ENCODE peak calls at places on chromosome 5, in nine cellular contexts. One of them, this sample, is unnamed.

GRCh38 chr5:158121678-158122077 is 262.7 kb upstream of the CLINT1 start:
- DNase-seq in fibroblast of gingiva: no peak
- DNase-seq in ELF-1: no peak
- DNase-seq in CD4-positive, alpha-beta T cell: no peak
- DNase-seq in mesothelial cell of epicardium: no peak
- DNase-seq in stimulated activated CD4-positive, alpha-beta T cell treated with anti-CD3 and anti-CD28 coated beads, Interleukin-15, amount 100 ng/mL, for 1 hour: no peak
- DNase-seq in M059J: no peak
- DNase-seq in occipital lobe: no peak
- DNase-seq in Caki2: no peak
- DNase-seq in this sample: no peak

GRCh38 chr5:37717613-37718431 is 122.0 kb downstream of the GDNF start:
- DNase-seq in CD4-positive, alpha-beta T cell: no peak
- DNase-seq in ELF-1: no peak
- DNase-seq in M059J: peak; percentile 87
- DNase-seq in Caki2: peak; percentile 77
- DNase-seq in mesothelial cell of epicardium: peak; percentile 78
- DNase-seq in occipital lobe: no peak
- DNase-seq in stimulated activated CD4-positive, alpha-beta T cell treated with anti-CD3 and anti-CD28 coated beads, Interleukin-15, amount 100 ng/mL, for 1 hour: no peak
- DNase-seq in fibroblast of gingiva: peak; percentile 44
- DNase-seq in this sample: peak; percentile 93

GRCh38 chr5:82719368-82719767 is 357.8 kb downstream of the TMEM167A start:
- DNase-seq in M059J: peak; percentile 10
- DNase-seq in occipital lobe: no peak
- DNase-seq in CD4-positive, alpha-beta T cell: no peak
- DNase-seq in fibroblast of gingiva: no peak
- DNase-seq in Caki2: no peak
- DNase-seq in mesothelial cell of epicardium: no peak
- DNase-seq in stimulated activated CD4-positive, alpha-beta T cell treated with anti-CD3 and anti-CD28 coated beads, Interleukin-15, amount 100 ng/mL, for 1 hour: no peak
- DNase-seq in ELF-1: no peak
- DNase-seq in this sample: peak; percentile 3

GRCh38 chr5:20972419-20972925 is 984.5 kb upstream of the CDH18 start:
- DNase-seq in mesothelial cell of epicardium: peak; percentile 38
- DNase-seq in CD4-positive, alpha-beta T cell: no peak
- DNase-seq in occipital lobe: peak; percentile 5
- DNase-seq in ELF-1: peak; percentile 58
- DNase-seq in fibroblast of gingiva: peak; percentile 35
- DNase-seq in Caki2: peak; percentile 71
- DNase-seq in stimulated activated CD4-positive, alpha-beta T cell treated with anti-CD3 and anti-CD28 coated beads, Interleukin-15, amount 100 ng/mL, for 1 hour: no peak
- DNase-seq in M059J: peak; percentile 75
- DNase-seq in this sample: peak; percentile 79

GRCh38 chr5:42595597-42595996 is 161.0 kb upstream of the CCDC152 start:
- DNase-seq in mesothelial cell of epicardium: no peak
- DNase-seq in occipital lobe: no peak
- DNase-seq in CD4-positive, alpha-beta T cell: no peak
- DNase-seq in fibroblast of gingiva: no peak
- DNase-seq in ELF-1: no peak
- DNase-seq in Caki2: no peak
- DNase-seq in M059J: no peak
- DNase-seq in stimulated activated CD4-positive, alpha-beta T cell treated with anti-CD3 and anti-CD28 coated beads, Interleukin-15, amount 100 ng/mL, for 1 hour: no peak
- DNase-seq in this sample: no peak

GRCh38 chr5:124261133-124261532 is 485.3 kb downstream of the ZNF608 start:
- DNase-seq in Caki2: no peak
- DNase-seq in CD4-positive, alpha-beta T cell: no peak
- DNase-seq in occipital lobe: no peak
- DNase-seq in stimulated activated CD4-positive, alpha-beta T cell treated with anti-CD3 and anti-CD28 coated beads, Interleukin-15, amount 100 ng/mL, for 1 hour: no peak
- DNase-seq in mesothelial cell of epicardium: no peak
- DNase-seq in M059J: no peak
- DNase-seq in ELF-1: no peak
- DNase-seq in fibroblast of gingiva: no peak
- DNase-seq in this sample: no peak

GRCh38 chr5:157651623-157652376 is 438 bp downstream of the SOX30 start:
- DNase-seq in mesothelial cell of epicardium: no peak
- DNase-seq in fibroblast of gingiva: peak; percentile 10
- DNase-seq in occipital lobe: no peak
- DNase-seq in CD4-positive, alpha-beta T cell: peak; percentile 74
- DNase-seq in Caki2: no peak
- DNase-seq in ELF-1: peak; percentile 94
- DNase-seq in M059J: no peak
- DNase-seq in stimulated activated CD4-positive, alpha-beta T cell treated with anti-CD3 and anti-CD28 coated beads, Interleukin-15, amount 100 ng/mL, for 1 hour: peak; percentile 67
- DNase-seq in this sample: no peak

GRCh38 chr5:132265336-132266030 is 8.0 kb downstream of the PDLIM4 start:
- DNase-seq in stimulated activated CD4-positive, alpha-beta T cell treated with anti-CD3 and anti-CD28 coated beads, Interleukin-15, amount 100 ng/mL, for 1 hour: no peak
- DNase-seq in ELF-1: peak; percentile 87
- DNase-seq in occipital lobe: no peak
- DNase-seq in M059J: peak; percentile 97
- DNase-seq in mesothelial cell of epicardium: peak; percentile 67
- DNase-seq in CD4-positive, alpha-beta T cell: no peak
- DNase-seq in fibroblast of gingiva: peak; percentile 93
- DNase-seq in Caki2: peak; percentile 90
- DNase-seq in this sample: peak; percentile 92

GRCh38 chr5:96244696-96245095 is 188.4 kb downstream of the PCSK1 start:
- DNase-seq in mesothelial cell of epicardium: no peak
- DNase-seq in ELF-1: no peak
- DNase-seq in fibroblast of gingiva: no peak
- DNase-seq in stimulated activated CD4-positive, alpha-beta T cell treated with anti-CD3 and anti-CD28 coated beads, Interleukin-15, amount 100 ng/mL, for 1 hour: no peak
- DNase-seq in occipital lobe: no peak
- DNase-seq in CD4-positive, alpha-beta T cell: no peak
- DNase-seq in M059J: peak; percentile 48
- DNase-seq in Caki2: no peak
- DNase-seq in this sample: no peak

GRCh38 chr5:163619951-163620350 is 114.5 kb downstream of the MAT2B start:
- DNase-seq in Caki2: no peak
- DNase-seq in mesothelial cell of epicardium: no peak
- DNase-seq in ELF-1: no peak
- DNase-seq in occipital lobe: no peak
- DNase-seq in stimulated activated CD4-positive, alpha-beta T cell treated with anti-CD3 and anti-CD28 coated beads, Interleukin-15, amount 100 ng/mL, for 1 hour: no peak
- DNase-seq in CD4-positive, alpha-beta T cell: no peak
- DNase-seq in fibroblast of gingiva: no peak
- DNase-seq in M059J: no peak
- DNase-seq in this sample: no peak

GRCh38 chr5:32713396-32714381 is 2.6 kb downstream of the NPR3 start:
- DNase-seq in fibroblast of gingiva: peak; percentile 65
- DNase-seq in mesothelial cell of epicardium: peak; percentile 45
- DNase-seq in Caki2: no peak
- DNase-seq in ELF-1: peak; percentile 79
- DNase-seq in stimulated activated CD4-positive, alpha-beta T cell treated with anti-CD3 and anti-CD28 coated beads, Interleukin-15, amount 100 ng/mL, for 1 hour: no peak
- DNase-seq in occipital lobe: no peak
- DNase-seq in M059J: peak; percentile 54
- DNase-seq in CD4-positive, alpha-beta T cell: no peak
- DNase-seq in this sample: peak; percentile 91

GRCh38 chr5:138829341-138829740 is 45.8 kb downstream of the LRRTM2 start:
- DNase-seq in ELF-1: no peak
- DNase-seq in occipital lobe: no peak
- DNase-seq in CD4-positive, alpha-beta T cell: no peak
- DNase-seq in Caki2: no peak
- DNase-seq in mesothelial cell of epicardium: no peak
- DNase-seq in M059J: peak; percentile 23
- DNase-seq in stimulated activated CD4-positive, alpha-beta T cell treated with anti-CD3 and anti-CD28 coated beads, Interleukin-15, amount 100 ng/mL, for 1 hour: no peak
- DNase-seq in fibroblast of gingiva: no peak
- DNase-seq in this sample: no peak

GRCh38 chr5:24351285-24351684 is 293.5 kb downstream of the CDH10 start:
- DNase-seq in occipital lobe: no peak
- DNase-seq in fibroblast of gingiva: no peak
- DNase-seq in M059J: no peak
- DNase-seq in CD4-positive, alpha-beta T cell: no peak
- DNase-seq in stimulated activated CD4-positive, alpha-beta T cell treated with anti-CD3 and anti-CD28 coated beads, Interleukin-15, amount 100 ng/mL, for 1 hour: no peak
- DNase-seq in Caki2: no peak
- DNase-seq in ELF-1: no peak
- DNase-seq in mesothelial cell of epicardium: no peak
- DNase-seq in this sample: no peak

GRCh38 chr5:166382031-166382430 is 1909.4 kb upstream of the WWC1 start:
- DNase-seq in mesothelial cell of epicardium: no peak
- DNase-seq in ELF-1: peak; percentile 46
- DNase-seq in fibroblast of gingiva: no peak
- DNase-seq in M059J: no peak
- DNase-seq in CD4-positive, alpha-beta T cell: no peak
- DNase-seq in occipital lobe: no peak
- DNase-seq in Caki2: no peak
- DNase-seq in stimulated activated CD4-positive, alpha-beta T cell treated with anti-CD3 and anti-CD28 coated beads, Interleukin-15, amount 100 ng/mL, for 1 hour: no peak
- DNase-seq in this sample: no peak

GRCh38 chr5:124909734-124910133 is 163.3 kb upstream of the ZNF608 start:
- DNase-seq in CD4-positive, alpha-beta T cell: no peak
- DNase-seq in M059J: no peak
- DNase-seq in mesothelial cell of epicardium: no peak
- DNase-seq in stimulated activated CD4-positive, alpha-beta T cell treated with anti-CD3 and anti-CD28 coated beads, Interleukin-15, amount 100 ng/mL, for 1 hour: no peak
- DNase-seq in fibroblast of gingiva: no peak
- DNase-seq in Caki2: no peak
- DNase-seq in occipital lobe: no peak
- DNase-seq in ELF-1: no peak
- DNase-seq in this sample: no peak

GRCh38 chr5:56050566-56051292 is 56.0 kb upstream of the IL6ST start:
- DNase-seq in mesothelial cell of epicardium: no peak
- DNase-seq in stimulated activated CD4-positive, alpha-beta T cell treated with anti-CD3 and anti-CD28 coated beads, Interleukin-15, amount 100 ng/mL, for 1 hour: no peak
- DNase-seq in ELF-1: no peak
- DNase-seq in Caki2: no peak
- DNase-seq in fibroblast of gingiva: no peak
- DNase-seq in CD4-positive, alpha-beta T cell: no peak
- DNase-seq in M059J: peak; percentile 18
- DNase-seq in occipital lobe: no peak
- DNase-seq in this sample: no peak

GRCh38 chr5:159510282-159510681 is 180.0 kb upstream of the IL12B start:
- DNase-seq in fibroblast of gingiva: peak; percentile 91
- DNase-seq in mesothelial cell of epicardium: peak; percentile 73
- DNase-seq in CD4-positive, alpha-beta T cell: no peak
- DNase-seq in stimulated activated CD4-positive, alpha-beta T cell treated with anti-CD3 and anti-CD28 coated beads, Interleukin-15, amount 100 ng/mL, for 1 hour: no peak
- DNase-seq in M059J: peak; percentile 94
- DNase-seq in ELF-1: peak; percentile 98
- DNase-seq in occipital lobe: no peak
- DNase-seq in Caki2: peak; percentile 26
- DNase-seq in this sample: peak; percentile 83

GRCh38 chr5:91302958-91303357 is 80.2 kb downstream of the ARRDC3 start:
- DNase-seq in Caki2: no peak
- DNase-seq in mesothelial cell of epicardium: no peak
- DNase-seq in M059J: no peak
- DNase-seq in stimulated activated CD4-positive, alpha-beta T cell treated with anti-CD3 and anti-CD28 coated beads, Interleukin-15, amount 100 ng/mL, for 1 hour: no peak
- DNase-seq in fibroblast of gingiva: no peak
- DNase-seq in occipital lobe: no peak
- DNase-seq in CD4-positive, alpha-beta T cell: no peak
- DNase-seq in ELF-1: no peak
- DNase-seq in this sample: no peak

GRCh38 chr5:57953830-57954229 is 471.2 kb upstream of the ACTBL2 start:
- DNase-seq in occipital lobe: no peak
- DNase-seq in Caki2: no peak
- DNase-seq in fibroblast of gingiva: no peak
- DNase-seq in CD4-positive, alpha-beta T cell: no peak
- DNase-seq in mesothelial cell of epicardium: no peak
- DNase-seq in stimulated activated CD4-positive, alpha-beta T cell treated with anti-CD3 and anti-CD28 coated beads, Interleukin-15, amount 100 ng/mL, for 1 hour: no peak
- DNase-seq in ELF-1: no peak
- DNase-seq in M059J: no peak
- DNase-seq in this sample: no peak

GRCh38 chr5:139385061-139385889 is 2.2 kb upstream of the SLC23A1 start:
- DNase-seq in stimulated activated CD4-positive, alpha-beta T cell treated with anti-CD3 and anti-CD28 coated beads, Interleukin-15, amount 100 ng/mL, for 1 hour: no peak
- DNase-seq in occipital lobe: no peak
- DNase-seq in M059J: peak; percentile 37
- DNase-seq in CD4-positive, alpha-beta T cell: no peak
- DNase-seq in ELF-1: no peak
- DNase-seq in fibroblast of gingiva: no peak
- DNase-seq in mesothelial cell of epicardium: no peak
- DNase-seq in Caki2: no peak
- DNase-seq in this sample: no peak

GRCh38 chr5:80885698-80886000 is 74.5 kb upstream of the RASGRF2 start:
- DNase-seq in stimulated activated CD4-positive, alpha-beta T cell treated with anti-CD3 and anti-CD28 coated beads, Interleukin-15, amount 100 ng/mL, for 1 hour: no peak
- DNase-seq in CD4-positive, alpha-beta T cell: no peak
- DNase-seq in mesothelial cell of epicardium: no peak
- DNase-seq in Caki2: no peak
- DNase-seq in fibroblast of gingiva: peak; percentile 2
- DNase-seq in occipital lobe: no peak
- DNase-seq in ELF-1: no peak
- DNase-seq in M059J: no peak
- DNase-seq in this sample: no peak

GRCh38 chr5:167549763-167550162 is 741.7 kb upstream of the WWC1 start:
- DNase-seq in stimulated activated CD4-positive, alpha-beta T cell treated with anti-CD3 and anti-CD28 coated beads, Interleukin-15, amount 100 ng/mL, for 1 hour: no peak
- DNase-seq in fibroblast of gingiva: no peak
- DNase-seq in CD4-positive, alpha-beta T cell: no peak
- DNase-seq in M059J: no peak
- DNase-seq in mesothelial cell of epicardium: no peak
- DNase-seq in Caki2: no peak
- DNase-seq in ELF-1: no peak
- DNase-seq in occipital lobe: no peak
- DNase-seq in this sample: no peak

GRCh38 chr5:163696270-163696887 is 191.0 kb downstream of the MAT2B start:
- DNase-seq in fibroblast of gingiva: peak; percentile 43
- DNase-seq in occipital lobe: peak; percentile 23
- DNase-seq in CD4-positive, alpha-beta T cell: no peak
- DNase-seq in stimulated activated CD4-positive, alpha-beta T cell treated with anti-CD3 and anti-CD28 coated beads, Interleukin-15, amount 100 ng/mL, for 1 hour: no peak
- DNase-seq in mesothelial cell of epicardium: peak; percentile 41
- DNase-seq in M059J: peak; percentile 77
- DNase-seq in Caki2: peak; percentile 48
- DNase-seq in ELF-1: peak; percentile 77
- DNase-seq in this sample: peak; percentile 64

GRCh38 chr5:123089971-123090640 is 1.1 kb downstream of the PRDM6 start:
- DNase-seq in fibroblast of gingiva: peak; percentile 21
- DNase-seq in occipital lobe: no peak
- DNase-seq in M059J: peak; percentile 45
- DNase-seq in stimulated activated CD4-positive, alpha-beta T cell treated with anti-CD3 and anti-CD28 coated beads, Interleukin-15, amount 100 ng/mL, for 1 hour: no peak
- DNase-seq in Caki2: peak; percentile 44
- DNase-seq in ELF-1: peak; percentile 58
- DNase-seq in CD4-positive, alpha-beta T cell: no peak
- DNase-seq in mesothelial cell of epicardium: peak; percentile 67
- DNase-seq in this sample: no peak

GRCh38 chr5:154401355-154401754 is 44.4 kb upstream of the SAP30L start:
- DNase-seq in Caki2: no peak
- DNase-seq in ELF-1: no peak
- DNase-seq in stimulated activated CD4-positive, alpha-beta T cell treated with anti-CD3 and anti-CD28 coated beads, Interleukin-15, amount 100 ng/mL, for 1 hour: no peak
- DNase-seq in fibroblast of gingiva: no peak
- DNase-seq in mesothelial cell of epicardium: no peak
- DNase-seq in CD4-positive, alpha-beta T cell: no peak
- DNase-seq in occipital lobe: no peak
- DNase-seq in M059J: no peak
- DNase-seq in this sample: no peak

This sample was measured in PC-3.